ENCODE peak calls at places on chromosomes 3 and 15, in five cellular contexts. N is bronchial epithelial cell, Z is choroid plexus epithelial cell, D is right lobe of liver, T is IMR-90. X is an unnamed sample.

GRCh38 chr15:40937762-40938529 is 8.8 kb downstream of the DLL4 start:
- DNase-seq in N (peak; percentile 47), Z (no peak), D (no peak), T (no peak), X (no peak)

GRCh38 chr3:57803647-57804081 is 47.6 kb downstream of the SLMAP start:
- DNase-seq in N (peak; percentile 98), Z (peak; percentile 89), D (no peak), T (peak; percentile 97), X (no peak)

GRCh38 chr3:22713936-22714335 is 489.2 kb upstream of the UBE2E2 start:
- DNase-seq in N (peak; percentile 93), Z (peak; percentile 93), D (no peak), T (peak; percentile 4), X (no peak)

GRCh38 chr3:125108833-125109540 is 53.2 kb upstream of the HEG1 start:
- DNase-seq in N (no peak), Z (no peak), D (no peak), T (no peak), X (no peak)

GRCh38 chr15:45307230-45307924 is 55.3 kb downstream of the SLC28A2 start:
- DNase-seq in N (peak; percentile 40), Z (peak; percentile 59), D (no peak), T (peak; percentile 59), X (no peak)

GRCh38 chr15:73366766-73367623 is 1.8 kb downstream of the HCN4 start:
- DNase-seq in N (no peak), Z (no peak), D (no peak), T (no peak), X (no peak)

GRCh38 chr3:120274739-120275167 is 10.3 kb downstream of the GPR156 start:
- DNase-seq in N (no peak), Z (peak; percentile 54), D (peak; percentile 68), T (peak; percentile 25), X (no peak)

GRCh38 chr15:69979783-69980182 is 117.9 kb downstream of the TLE3 start:
- DNase-seq in N (no peak), Z (no peak), D (no peak), T (no peak), X (no peak)

GRCh38 chr3:120349819-120350125 is 618 bp upstream of the LRRC58 start:
- DNase-seq in N (peak; percentile 29), Z (no peak), D (no peak), T (no peak), X (no peak)

GRCh38 chr3:66017084-66017990 is 21.4 kb downstream of the MAGI1 start:
- DNase-seq in N (no peak), Z (no peak), D (no peak), T (no peak), X (no peak)

GRCh38 chr3:196604548-196604947 is 34.9 kb upstream of the NRROS start:
- DNase-seq in N (no peak), Z (no peak), D (no peak), T (no peak), X (no peak)

GRCh38 chr15:79296583-79296982 is 14.1 kb downstream of the ANKRD34C start:
- DNase-seq in N (no peak), Z (no peak), D (no peak), T (no peak), X (no peak)

GRCh38 chr3:169400205-169400604 is 263.3 kb downstream of the MECOM start:
- DNase-seq in N (no peak), Z (no peak), D (no peak), T (no peak), X (no peak)

GRCh38 chr3:156615592-156616173 is 58.7 kb upstream of the TIPARP start:
- DNase-seq in N (peak; percentile 73), Z (peak; percentile 94), D (no peak), T (peak; percentile 79), X (no peak)

GRCh38 chr3:128492353-128493220 is at the start of gene GATA2:
- DNase-seq in N (no peak), Z (no peak), D (no peak), T (no peak), X (peak; percentile 76)

GRCh38 chr15:66939016-66939415 is 126.4 kb upstream of the SMAD3 start:
- DNase-seq in N (no peak), Z (no peak), D (no peak), T (no peak), X (no peak)

GRCh38 chr15:51864408-51865056 is 35.1 kb downstream of the TMOD3 start:
- DNase-seq in N (peak; percentile 100), Z (no peak), D (no peak), T (peak; percentile 47), X (no peak)

GRCh38 chr15:99956820-99957641 is 223.8 kb upstream of the LYSMD4 start:
- DNase-seq in N (no peak), Z (no peak), D (no peak), T (no peak), X (peak; percentile 46)

GRCh38 chr3:190101320-190102117 is 19.2 kb downstream of the P3H2 start:
- DNase-seq in N (no peak), Z (peak; percentile 84), D (no peak), T (peak; percentile 83), X (no peak)

GRCh38 chr3:14144423-14145075 is 19.7 kb downstream of the TMEM43 start:
- DNase-seq in N (peak; percentile 96), Z (peak; percentile 100), D (no peak), T (peak; percentile 99), X (no peak)

GRCh38 chr15:51600114-51600513 is 22.5 kb downstream of the DMXL2 start:
- DNase-seq in N (peak; percentile 95), Z (no peak), D (no peak), T (peak; percentile 43), X (no peak)

GRCh38 chr3:46490338-46491084 is 7.3 kb upstream of the RTP3 start:
- DNase-seq in N (no peak), Z (peak; percentile 47), D (no peak), T (peak; percentile 58), X (no peak)

GRCh38 chr3:52431459-52432223 is 13.3 kb downstream of the SEMA3G start:
- DNase-seq in N (no peak), Z (no peak), D (no peak), T (no peak), X (peak; percentile 18)

GRCh38 chr15:36230741-36231140 is 348.7 kb upstream of the CDIN1 start:
- DNase-seq in N (no peak), Z (peak; percentile 13), D (no peak), T (peak; percentile 84), X (no peak)

GRCh38 chr15:72285927-72286516 is 13.7 kb upstream of the PARP6 start:
- DNase-seq in N (peak; percentile 32), Z (peak; percentile 44), D (peak; percentile 68), T (peak; percentile 14), X (no peak)

GRCh38 chr15:89078831-89079810 is 9.1 kb upstream of the ABHD2 start:
- DNase-seq in N (no peak), Z (peak; percentile 22), D (no peak), T (no peak), X (no peak)

GRCh38 chr15:89083246-89083645 is 5.0 kb upstream of the ABHD2 start:
- DNase-seq in N (peak; percentile 63), Z (no peak), D (no peak), T (no peak), X (no peak)

GRCh38 chr15:89077750-89078149 is 10.5 kb upstream of the ABHD2 start:
- DNase-seq in N (no peak), Z (no peak), D (no peak), T (no peak), X (no peak)

GRCh38 chr15:89085289-89085906 is 2.9 kb upstream of the ABHD2 start:
- DNase-seq in N (no peak), Z (no peak), D (no peak), T (no peak), X (no peak)

DNA sequence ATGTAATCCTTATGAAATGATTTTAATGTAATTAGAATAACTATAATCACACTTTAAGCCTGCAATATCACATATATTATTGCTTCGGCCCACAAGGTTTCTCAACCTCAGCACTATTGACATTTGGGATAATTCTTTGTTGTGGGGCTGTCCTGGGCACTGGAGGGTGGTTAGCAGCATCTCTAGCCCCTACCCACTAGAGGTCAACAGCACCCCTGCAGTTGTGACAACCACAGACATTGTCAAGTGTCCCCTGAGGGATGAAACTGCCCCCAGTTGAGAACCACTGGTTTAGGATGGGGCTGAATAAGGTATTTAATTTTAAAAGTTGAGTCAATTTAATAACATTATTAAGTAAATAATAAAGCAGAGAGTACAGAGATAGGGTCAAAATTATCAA is 6.4 kb upstream of the ABHD2 start:
- DNase-seq in N (no peak), Z (no peak), D (no peak), T (no peak), X (no peak)
- TF ChIP-seq CTCF in N (no peak), Z (no peak), D (no peak), T (no peak), X (no peak)

DNA sequence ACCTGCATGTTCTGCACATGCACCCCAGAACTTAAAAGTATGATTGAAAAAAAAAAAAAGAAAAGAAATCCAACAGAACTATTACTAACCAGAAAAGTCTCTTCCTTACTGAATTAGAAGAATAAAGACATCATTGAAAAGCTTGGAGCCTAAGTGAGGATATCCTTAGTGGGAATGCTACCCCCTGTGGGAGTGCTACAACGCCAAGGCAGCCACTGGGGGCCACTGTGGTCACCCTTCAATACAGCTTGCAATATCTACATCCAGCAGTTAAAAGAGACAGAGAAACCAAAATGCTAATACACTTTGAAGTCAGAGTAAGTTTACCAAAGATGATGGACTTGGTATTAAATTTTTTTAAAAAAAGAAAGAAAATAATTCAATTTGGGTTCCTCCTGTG is 292.0 kb downstream of the PLCL2 start:
- DNase-seq in N (no peak), Z (no peak), D (no peak), T (no peak), X (no peak)
- TF ChIP-seq CTCF in N (no peak), Z (peak; percentile 31), D (no peak), T (no peak), X (no peak)

DNA sequence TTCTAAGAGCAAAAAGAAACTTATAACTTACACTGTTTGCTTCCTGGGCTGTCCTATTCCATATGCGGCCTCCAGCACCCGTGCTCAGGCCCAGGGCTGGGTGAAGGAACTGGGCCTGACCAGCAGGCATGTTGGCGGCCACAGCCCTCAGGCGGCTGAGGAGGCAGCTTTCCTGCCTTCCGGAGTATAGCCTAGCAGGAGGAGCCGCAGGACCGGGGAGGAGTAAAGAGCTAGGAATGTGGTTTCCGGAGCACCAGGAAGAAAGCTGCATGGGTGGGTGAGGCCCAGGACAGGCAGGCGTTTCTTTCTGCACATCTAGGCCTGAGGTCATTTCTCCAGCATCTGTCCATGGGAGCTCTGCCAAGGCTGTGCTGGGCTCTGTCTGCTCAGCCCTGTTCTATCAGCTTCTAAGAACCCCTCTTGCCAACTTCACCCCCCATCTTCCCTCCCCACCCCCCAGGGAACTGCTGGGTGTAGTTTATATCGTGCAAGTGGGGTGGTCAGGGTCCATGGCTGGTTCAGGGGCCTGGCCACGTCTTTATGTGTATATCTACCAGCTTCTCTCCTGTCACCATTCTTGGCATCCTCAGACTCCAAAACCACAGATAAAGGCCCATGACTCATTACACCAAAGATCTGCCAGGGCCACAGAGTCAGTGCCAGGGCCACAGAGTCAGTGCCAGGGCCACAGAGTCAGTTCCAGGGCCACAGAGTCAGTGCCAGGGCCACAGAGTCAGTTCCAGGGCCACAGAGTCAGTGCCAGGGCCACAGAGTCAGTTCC is 7.8 kb upstream of the KIF7 start:
- DNase-seq in N (peak; percentile 47), Z (peak; percentile 94), D (peak; percentile 36), T (peak; percentile 92), X (no peak)
- TF ChIP-seq CTCF in N (no peak), Z (no peak), D (no peak), T (no peak), X (peak; percentile 21)

GRCh38 chr3:25897019-25897418 is 107.1 kb downstream of the OXSM start:
- DNase-seq in N (no peak), Z (peak; percentile 13), D (no peak), T (no peak), X (no peak)
- TF ChIP-seq CTCF in N (peak; percentile 40), Z (peak; percentile 44), D (peak; percentile 5), T (peak; percentile 18), X (peak; percentile 68)

GRCh38 chr3:184751204-184751809 is 39.4 kb upstream of the MAGEF1 start:
- DNase-seq in N (no peak), Z (no peak), D (no peak), T (no peak), X (no peak)
- TF ChIP-seq CTCF in N (no peak), Z (no peak), D (no peak), T (no peak), X (no peak)